ENCODE peak calls at places on chromosomes 3 and 15, in nine cellular contexts. One of them, this sample, is unnamed.

GRCh38 chr3:127136706-127137105 is 56.2 kb upstream of the PRR23E start:
- DNase-seq in dorsolateral prefrontal cortex: no peak
- DNase-seq in aorta: no peak
- DNase-seq in foreskin keratinocyte: no peak
- DNase-seq in sciatic nerve: no peak
- DNase-seq in SJSA1: no peak
- DNase-seq in activated T-helper 1 cell treated with anti-CD3 and anti-CD28 coated beads, Interleukin-2, amount 50 U/mL, for 16 hours: no peak
- DNase-seq in A549: no peak
- DNase-seq in ascending aorta: no peak
- DNase-seq in this sample: no peak

GRCh38 chr3:12187448-12188327 is 29.0 kb upstream of the TIMP4 start:
- DNase-seq in dorsolateral prefrontal cortex: peak; percentile 43
- DNase-seq in aorta: peak; percentile 80
- DNase-seq in foreskin keratinocyte: no peak
- DNase-seq in sciatic nerve: no peak
- DNase-seq in SJSA1: peak; percentile 69
- DNase-seq in activated T-helper 1 cell treated with anti-CD3 and anti-CD28 coated beads, Interleukin-2, amount 50 U/mL, for 16 hours: no peak
- DNase-seq in A549: no peak
- DNase-seq in ascending aorta: no peak
- DNase-seq in this sample: no peak

GRCh38 chr15:87219650-87220615 is 1036.6 kb downstream of the NTRK3 start:
- DNase-seq in dorsolateral prefrontal cortex: no peak
- DNase-seq in aorta: no peak
- DNase-seq in foreskin keratinocyte: peak; percentile 87
- DNase-seq in sciatic nerve: no peak
- DNase-seq in SJSA1: no peak
- DNase-seq in activated T-helper 1 cell treated with anti-CD3 and anti-CD28 coated beads, Interleukin-2, amount 50 U/mL, for 16 hours: no peak
- DNase-seq in A549: no peak
- DNase-seq in ascending aorta: no peak
- DNase-seq in this sample: no peak

GRCh38 chr3:61876797-61877196 is 315.4 kb downstream of the PTPRG start:
- DNase-seq in dorsolateral prefrontal cortex: no peak
- DNase-seq in aorta: no peak
- DNase-seq in foreskin keratinocyte: no peak
- DNase-seq in sciatic nerve: no peak
- DNase-seq in SJSA1: no peak
- DNase-seq in activated T-helper 1 cell treated with anti-CD3 and anti-CD28 coated beads, Interleukin-2, amount 50 U/mL, for 16 hours: no peak
- DNase-seq in A549: no peak
- DNase-seq in ascending aorta: no peak
- DNase-seq in this sample: no peak

GRCh38 chr3:50230833-50231125 is 5.2 kb upstream of the GNAI2 start:
- DNase-seq in dorsolateral prefrontal cortex: no peak
- DNase-seq in aorta: no peak
- DNase-seq in foreskin keratinocyte: no peak
- DNase-seq in sciatic nerve: no peak
- DNase-seq in SJSA1: no peak
- DNase-seq in activated T-helper 1 cell treated with anti-CD3 and anti-CD28 coated beads, Interleukin-2, amount 50 U/mL, for 16 hours: no peak
- DNase-seq in A549: no peak
- DNase-seq in ascending aorta: no peak
- DNase-seq in this sample: no peak

GRCh38 chr3:31955581-31955980 is 25.5 kb downstream of the OSBPL10 start:
- DNase-seq in dorsolateral prefrontal cortex: no peak
- DNase-seq in aorta: no peak
- DNase-seq in foreskin keratinocyte: no peak
- DNase-seq in sciatic nerve: no peak
- DNase-seq in SJSA1: no peak
- DNase-seq in activated T-helper 1 cell treated with anti-CD3 and anti-CD28 coated beads, Interleukin-2, amount 50 U/mL, for 16 hours: no peak
- DNase-seq in A549: no peak
- DNase-seq in ascending aorta: no peak
- DNase-seq in this sample: no peak

GRCh38 chr3:65439641-65440040 is 599.1 kb downstream of the MAGI1 start:
- DNase-seq in dorsolateral prefrontal cortex: peak; percentile 70
- DNase-seq in aorta: peak; percentile 79
- DNase-seq in foreskin keratinocyte: peak; percentile 14
- DNase-seq in sciatic nerve: peak; percentile 69
- DNase-seq in SJSA1: peak; percentile 45
- DNase-seq in activated T-helper 1 cell treated with anti-CD3 and anti-CD28 coated beads, Interleukin-2, amount 50 U/mL, for 16 hours: no peak
- DNase-seq in A549: peak; percentile 46
- DNase-seq in ascending aorta: no peak
- DNase-seq in this sample: peak; percentile 63

GRCh38 chr3:113428581-113428980 is 12.7 kb downstream of the CFAP44 start:
- DNase-seq in dorsolateral prefrontal cortex: no peak
- DNase-seq in aorta: no peak
- DNase-seq in foreskin keratinocyte: no peak
- DNase-seq in sciatic nerve: no peak
- DNase-seq in SJSA1: no peak
- DNase-seq in activated T-helper 1 cell treated with anti-CD3 and anti-CD28 coated beads, Interleukin-2, amount 50 U/mL, for 16 hours: no peak
- DNase-seq in A549: no peak
- DNase-seq in ascending aorta: no peak
- DNase-seq in this sample: no peak

GRCh38 chr3:152127058-152127457 is 141.7 kb upstream of the MBNL1 start:
- DNase-seq in dorsolateral prefrontal cortex: no peak
- DNase-seq in aorta: no peak
- DNase-seq in foreskin keratinocyte: no peak
- DNase-seq in sciatic nerve: no peak
- DNase-seq in SJSA1: no peak
- DNase-seq in activated T-helper 1 cell treated with anti-CD3 and anti-CD28 coated beads, Interleukin-2, amount 50 U/mL, for 16 hours: no peak
- DNase-seq in A549: no peak
- DNase-seq in ascending aorta: no peak
- DNase-seq in this sample: no peak

GRCh38 chr3:159892171-159892791 is 96.4 kb upstream of the IL12A start:
- DNase-seq in dorsolateral prefrontal cortex: no peak
- DNase-seq in aorta: no peak
- DNase-seq in foreskin keratinocyte: no peak
- DNase-seq in sciatic nerve: no peak
- DNase-seq in SJSA1: no peak
- DNase-seq in activated T-helper 1 cell treated with anti-CD3 and anti-CD28 coated beads, Interleukin-2, amount 50 U/mL, for 16 hours: no peak
- DNase-seq in A549: no peak
- DNase-seq in ascending aorta: no peak
- DNase-seq in this sample: no peak

GRCh38 chr3:126212629-126213375 is 32.4 kb upstream of the ALDH1L1 start:
- DNase-seq in dorsolateral prefrontal cortex: peak; percentile 44
- DNase-seq in aorta: peak; percentile 86
- DNase-seq in foreskin keratinocyte: peak; percentile 27
- DNase-seq in sciatic nerve: peak; percentile 65
- DNase-seq in SJSA1: no peak
- DNase-seq in activated T-helper 1 cell treated with anti-CD3 and anti-CD28 coated beads, Interleukin-2, amount 50 U/mL, for 16 hours: no peak
- DNase-seq in A549: peak; percentile 51
- DNase-seq in ascending aorta: no peak
- DNase-seq in this sample: peak; percentile 50

GRCh38 chr15:42591238-42591936 is 16.0 kb downstream of the STARD9 start:
- DNase-seq in dorsolateral prefrontal cortex: no peak
- DNase-seq in aorta: no peak
- DNase-seq in foreskin keratinocyte: no peak
- DNase-seq in sciatic nerve: no peak
- DNase-seq in SJSA1: no peak
- DNase-seq in activated T-helper 1 cell treated with anti-CD3 and anti-CD28 coated beads, Interleukin-2, amount 50 U/mL, for 16 hours: no peak
- DNase-seq in A549: peak; percentile 28
- DNase-seq in ascending aorta: no peak
- DNase-seq in this sample: no peak

GRCh38 chr3:38558864-38559263 is 62.7 kb downstream of the EXOG start:
- DNase-seq in dorsolateral prefrontal cortex: no peak
- DNase-seq in aorta: no peak
- DNase-seq in foreskin keratinocyte: no peak
- DNase-seq in sciatic nerve: no peak
- DNase-seq in SJSA1: no peak
- DNase-seq in activated T-helper 1 cell treated with anti-CD3 and anti-CD28 coated beads, Interleukin-2, amount 50 U/mL, for 16 hours: no peak
- DNase-seq in A549: no peak
- DNase-seq in ascending aorta: no peak
- DNase-seq in this sample: no peak

GRCh38 chr3:11554666-11555065 is 89.0 kb downstream of the VGLL4 start:
- DNase-seq in dorsolateral prefrontal cortex: no peak
- DNase-seq in aorta: no peak
- DNase-seq in foreskin keratinocyte: no peak
- DNase-seq in sciatic nerve: no peak
- DNase-seq in SJSA1: no peak
- DNase-seq in activated T-helper 1 cell treated with anti-CD3 and anti-CD28 coated beads, Interleukin-2, amount 50 U/mL, for 16 hours: no peak
- DNase-seq in A549: no peak
- DNase-seq in ascending aorta: no peak
- DNase-seq in this sample: no peak

GRCh38 chr3:49654955-49655556 is 19.1 kb upstream of the APEH start:
- DNase-seq in dorsolateral prefrontal cortex: no peak
- DNase-seq in aorta: no peak
- DNase-seq in foreskin keratinocyte: no peak
- DNase-seq in sciatic nerve: no peak
- DNase-seq in SJSA1: no peak
- DNase-seq in activated T-helper 1 cell treated with anti-CD3 and anti-CD28 coated beads, Interleukin-2, amount 50 U/mL, for 16 hours: no peak
- DNase-seq in A549: no peak
- DNase-seq in ascending aorta: no peak
- DNase-seq in this sample: no peak

GRCh38 chr15:81723758-81724157 is 322.1 kb downstream of the MEX3B start:
- DNase-seq in dorsolateral prefrontal cortex: no peak
- DNase-seq in aorta: no peak
- DNase-seq in foreskin keratinocyte: no peak
- DNase-seq in sciatic nerve: no peak
- DNase-seq in SJSA1: no peak
- DNase-seq in activated T-helper 1 cell treated with anti-CD3 and anti-CD28 coated beads, Interleukin-2, amount 50 U/mL, for 16 hours: no peak
- DNase-seq in A549: no peak
- DNase-seq in ascending aorta: no peak
- DNase-seq in this sample: peak; percentile 11

GRCh38 chr3:190099099-190099498 is 21.6 kb downstream of the P3H2 start:
- DNase-seq in dorsolateral prefrontal cortex: no peak
- DNase-seq in aorta: no peak
- DNase-seq in foreskin keratinocyte: no peak
- DNase-seq in sciatic nerve: no peak
- DNase-seq in SJSA1: no peak
- DNase-seq in activated T-helper 1 cell treated with anti-CD3 and anti-CD28 coated beads, Interleukin-2, amount 50 U/mL, for 16 hours: no peak
- DNase-seq in A549: no peak
- DNase-seq in ascending aorta: no peak
- DNase-seq in this sample: no peak

GRCh38 chr3:24123596-24123995 is 178.5 kb downstream of the NR1D2 start:
- DNase-seq in dorsolateral prefrontal cortex: no peak
- DNase-seq in aorta: no peak
- DNase-seq in foreskin keratinocyte: no peak
- DNase-seq in sciatic nerve: no peak
- DNase-seq in SJSA1: no peak
- DNase-seq in activated T-helper 1 cell treated with anti-CD3 and anti-CD28 coated beads, Interleukin-2, amount 50 U/mL, for 16 hours: no peak
- DNase-seq in A549: no peak
- DNase-seq in ascending aorta: no peak
- DNase-seq in this sample: no peak

GRCh38 chr3:138381413-138381901 is 33.1 kb downstream of the MRAS start:
- DNase-seq in dorsolateral prefrontal cortex: peak; percentile 82
- DNase-seq in aorta: no peak
- DNase-seq in foreskin keratinocyte: no peak
- DNase-seq in sciatic nerve: peak; percentile 82
- DNase-seq in SJSA1: no peak
- DNase-seq in activated T-helper 1 cell treated with anti-CD3 and anti-CD28 coated beads, Interleukin-2, amount 50 U/mL, for 16 hours: no peak
- DNase-seq in A549: no peak
- DNase-seq in ascending aorta: no peak
- DNase-seq in this sample: peak; percentile 32

GRCh38 chr15:80455668-80456442 is 51.7 kb downstream of the ARNT2 start:
- DNase-seq in dorsolateral prefrontal cortex: no peak
- DNase-seq in aorta: no peak
- DNase-seq in foreskin keratinocyte: peak; percentile 67
- DNase-seq in sciatic nerve: no peak
- DNase-seq in SJSA1: peak; percentile 71
- DNase-seq in activated T-helper 1 cell treated with anti-CD3 and anti-CD28 coated beads, Interleukin-2, amount 50 U/mL, for 16 hours: peak; percentile 24
- DNase-seq in A549: peak; percentile 78
- DNase-seq in ascending aorta: no peak
- DNase-seq in this sample: no peak

GRCh38 chr3:169122407-169122806 is 541.1 kb downstream of the MECOM start:
- DNase-seq in dorsolateral prefrontal cortex: no peak
- DNase-seq in aorta: no peak
- DNase-seq in foreskin keratinocyte: no peak
- DNase-seq in sciatic nerve: no peak
- DNase-seq in SJSA1: no peak
- DNase-seq in activated T-helper 1 cell treated with anti-CD3 and anti-CD28 coated beads, Interleukin-2, amount 50 U/mL, for 16 hours: no peak
- DNase-seq in A549: no peak
- DNase-seq in ascending aorta: no peak
- DNase-seq in this sample: no peak

GRCh38 chr15:94970831-94971230 is 739.5 kb downstream of the MCTP2 start:
- DNase-seq in dorsolateral prefrontal cortex: no peak
- DNase-seq in aorta: no peak
- DNase-seq in foreskin keratinocyte: no peak
- DNase-seq in sciatic nerve: no peak
- DNase-seq in SJSA1: no peak
- DNase-seq in activated T-helper 1 cell treated with anti-CD3 and anti-CD28 coated beads, Interleukin-2, amount 50 U/mL, for 16 hours: no peak
- DNase-seq in A549: no peak
- DNase-seq in ascending aorta: no peak
- DNase-seq in this sample: no peak

GRCh38 chr3:184234671-184235380 is 5.4 kb downstream of the VWA5B2 start:
- DNase-seq in dorsolateral prefrontal cortex: no peak
- DNase-seq in aorta: no peak
- DNase-seq in foreskin keratinocyte: no peak
- DNase-seq in sciatic nerve: peak; percentile 42
- DNase-seq in SJSA1: no peak
- DNase-seq in activated T-helper 1 cell treated with anti-CD3 and anti-CD28 coated beads, Interleukin-2, amount 50 U/mL, for 16 hours: no peak
- DNase-seq in A549: no peak
- DNase-seq in ascending aorta: no peak
- DNase-seq in this sample: no peak

GRCh38 chr3:11807651-11808050 is 39.0 kb downstream of the TAMM41 start:
- DNase-seq in dorsolateral prefrontal cortex: no peak
- DNase-seq in aorta: no peak
- DNase-seq in foreskin keratinocyte: no peak
- DNase-seq in sciatic nerve: no peak
- DNase-seq in SJSA1: no peak
- DNase-seq in activated T-helper 1 cell treated with anti-CD3 and anti-CD28 coated beads, Interleukin-2, amount 50 U/mL, for 16 hours: no peak
- DNase-seq in A549: no peak
- DNase-seq in ascending aorta: no peak
- DNase-seq in this sample: no peak

GRCh38 chr15:25536801-25537310 is 98.0 kb upstream of the UBE3A start:
- DNase-seq in dorsolateral prefrontal cortex: no peak
- DNase-seq in aorta: no peak
- DNase-seq in foreskin keratinocyte: no peak
- DNase-seq in sciatic nerve: no peak
- DNase-seq in SJSA1: no peak
- DNase-seq in activated T-helper 1 cell treated with anti-CD3 and anti-CD28 coated beads, Interleukin-2, amount 50 U/mL, for 16 hours: no peak
- DNase-seq in A549: no peak
- DNase-seq in ascending aorta: no peak
- DNase-seq in this sample: no peak

GRCh38 chr15:97652700-97653167 is 307.8 kb upstream of the ARRDC4 start:
- DNase-seq in dorsolateral prefrontal cortex: no peak
- DNase-seq in aorta: no peak
- DNase-seq in foreskin keratinocyte: no peak
- DNase-seq in sciatic nerve: no peak
- DNase-seq in SJSA1: no peak
- DNase-seq in activated T-helper 1 cell treated with anti-CD3 and anti-CD28 coated beads, Interleukin-2, amount 50 U/mL, for 16 hours: no peak
- DNase-seq in A549: no peak
- DNase-seq in ascending aorta: no peak
- DNase-seq in this sample: peak; percentile 54

GRCh38 chr15:75651810-75652543 is 4.3 kb downstream of the SNX33 start:
- DNase-seq in dorsolateral prefrontal cortex: no peak
- DNase-seq in aorta: no peak
- DNase-seq in foreskin keratinocyte: no peak
- DNase-seq in sciatic nerve: no peak
- DNase-seq in SJSA1: no peak
- DNase-seq in activated T-helper 1 cell treated with anti-CD3 and anti-CD28 coated beads, Interleukin-2, amount 50 U/mL, for 16 hours: no peak
- DNase-seq in A549: no peak
- DNase-seq in ascending aorta: no peak
- DNase-seq in this sample: no peak

GRCh38 chr15:58528197-58528870 is 96.5 kb downstream of the LIPC start:
- DNase-seq in dorsolateral prefrontal cortex: no peak
- DNase-seq in aorta: no peak
- DNase-seq in foreskin keratinocyte: no peak
- DNase-seq in sciatic nerve: no peak
- DNase-seq in SJSA1: no peak
- DNase-seq in activated T-helper 1 cell treated with anti-CD3 and anti-CD28 coated beads, Interleukin-2, amount 50 U/mL, for 16 hours: no peak
- DNase-seq in A549: peak; percentile 82
- DNase-seq in ascending aorta: no peak
- DNase-seq in this sample: no peak

GRCh38 chr15:89673162-89673506 is 6.0 kb downstream of the PLIN1 start:
- DNase-seq in dorsolateral prefrontal cortex: no peak
- DNase-seq in aorta: no peak
- DNase-seq in foreskin keratinocyte: no peak
- DNase-seq in sciatic nerve: no peak
- DNase-seq in SJSA1: no peak
- DNase-seq in activated T-helper 1 cell treated with anti-CD3 and anti-CD28 coated beads, Interleukin-2, amount 50 U/mL, for 16 hours: no peak
- DNase-seq in A549: peak; percentile 64
- DNase-seq in ascending aorta: no peak
- DNase-seq in this sample: no peak

GRCh38 chr3:43894176-43895049 is 203.7 kb downstream of the ABHD5 start:
- DNase-seq in dorsolateral prefrontal cortex: no peak
- DNase-seq in aorta: peak; percentile 92
- DNase-seq in foreskin keratinocyte: no peak
- DNase-seq in sciatic nerve: peak; percentile 69
- DNase-seq in SJSA1: peak; percentile 62
- DNase-seq in activated T-helper 1 cell treated with anti-CD3 and anti-CD28 coated beads, Interleukin-2, amount 50 U/mL, for 16 hours: peak; percentile 6
- DNase-seq in A549: peak; percentile 77
- DNase-seq in ascending aorta: no peak
- DNase-seq in this sample: peak; percentile 46

GRCh38 chr15:51775967-51776816 is 24.8 kb downstream of the TMOD2 start:
- DNase-seq in dorsolateral prefrontal cortex: no peak
- DNase-seq in aorta: no peak
- DNase-seq in foreskin keratinocyte: no peak
- DNase-seq in sciatic nerve: no peak
- DNase-seq in SJSA1: no peak
- DNase-seq in activated T-helper 1 cell treated with anti-CD3 and anti-CD28 coated beads, Interleukin-2, amount 50 U/mL, for 16 hours: no peak
- DNase-seq in A549: peak; percentile 77
- DNase-seq in ascending aorta: no peak
- DNase-seq in this sample: no peak